ENCODE peak calls at places on chromosomes 16 and 17, in ten cellular contexts. D, U, I, Z, Y, K, O, P, W and T are unnamed samples.

GRCh38 chr17:35790826-35791225 is 4.6 kb downstream of the MMP28 start:
- DNase-seq in D (no peak), U (no peak), I (no peak), Z (no peak), Y (no peak), K (peak), O (peak), P (no peak), W (no peak), T (no peak)

GRCh38 chr17:72538921-72539352 is 418.1 kb downstream of the SOX9 start:
- DNase-seq in D (no peak), U (no peak), I (no peak), Z (no peak), Y (no peak), K (no peak), O (no peak), P (no peak), W (no peak), T (peak)

GRCh38 chr16:324451-325334 is 27.8 kb downstream of the AXIN1 start:
- DNase-seq in D (no peak), U (peak), I (no peak), Z (no peak), Y (no peak), K (no peak), O (peak), P (peak), W (no peak), T (no peak)

GRCh38 chr16:51175081-51175480 is 24.0 kb upstream of the SALL1 start:
- DNase-seq in D (peak), U (peak), I (no peak), Z (no peak), Y (no peak), K (no peak), O (no peak), P (no peak), W (no peak), T (no peak)

GRCh38 chr17:78318843-78319242 is 41.0 kb downstream of the SOCS3 start:
- DNase-seq in D (no peak), U (no peak), I (no peak), Z (no peak), Y (no peak), K (no peak), O (no peak), P (no peak), W (no peak), T (no peak)

GRCh38 chr17:14061666-14062560 is 7.4 kb upstream of the COX10 start:
- DNase-seq in D (peak), U (peak), I (no peak), Z (peak), Y (no peak), K (peak), O (no peak), P (peak), W (no peak), T (no peak)

GRCh38 chr16:188674-189073 is 8.4 kb downstream of the HBQ1 start:
- DNase-seq in D (no peak), U (peak), I (no peak), Z (no peak), Y (no peak), K (no peak), O (no peak), P (no peak), W (no peak), T (no peak)

GRCh38 chr17:67469208-67469980 is 92.3 kb downstream of the PITPNC1 start:
- DNase-seq in D (no peak), U (peak), I (no peak), Z (no peak), Y (no peak), K (no peak), O (no peak), P (peak), W (no peak), T (no peak)

GRCh38 chr16:79833559-79833958 is 233.0 kb upstream of the MAF start:
- DNase-seq in D (no peak), U (no peak), I (no peak), Z (no peak), Y (no peak), K (no peak), O (no peak), P (no peak), W (no peak), T (no peak)

GRCh38 chr17:79992657-79993389 is 42.8 kb downstream of the TBC1D16 start:
- DNase-seq in D (no peak), U (no peak), I (peak), Z (no peak), Y (no peak), K (no peak), O (no peak), P (no peak), W (peak), T (no peak)

GRCh38 chr17:28744104-28744801 is 442 bp downstream of the TRAF4 start:
- DNase-seq in D (peak), U (peak), I (no peak), Z (no peak), Y (no peak), K (peak), O (peak), P (peak), W (no peak), T (peak)

GRCh38 chr17:14355556-14355955 is 54.7 kb downstream of the HS3ST3B1 start:
- DNase-seq in D (peak), U (no peak), I (no peak), Z (no peak), Y (no peak), K (no peak), O (no peak), P (no peak), W (no peak), T (no peak)

GRCh38 chr17:10790491-10791401 is 13.2 kb downstream of the TMEM238L start:
- DNase-seq in D (no peak), U (peak), I (no peak), Z (peak), Y (no peak), K (no peak), O (no peak), P (no peak), W (no peak), T (peak)

GRCh38 chr17:78924481-78925151 is 571 bp downstream of the TIMP2 start:
- DNase-seq in D (no peak), U (peak), I (no peak), Z (no peak), Y (peak), K (peak), O (no peak), P (peak), W (no peak), T (no peak)

GRCh38 chr17:34171245-34171818 is 83.8 kb upstream of the CCL2 start:
- DNase-seq in D (peak), U (peak), I (no peak), Z (peak), Y (peak), K (peak), O (no peak), P (peak), W (peak), T (peak)

GRCh38 chr16:81491522-81492188 is 47.0 kb downstream of the CMIP start:
- DNase-seq in D (no peak), U (no peak), I (no peak), Z (no peak), Y (no peak), K (peak), O (no peak), P (no peak), W (peak), T (no peak)

GRCh38 chr17:80790021-80790765 is 201.4 kb upstream of the CHMP6 start:
- DNase-seq in D (peak), U (no peak), I (peak), Z (no peak), Y (no peak), K (peak), O (no peak), P (no peak), W (no peak), T (no peak)

GRCh38 chr16:89918453-89919347 is at the start of gene MC1R:
- DNase-seq in D (peak), U (peak), I (no peak), Z (no peak), Y (peak), K (peak), O (no peak), P (peak), W (peak), T (no peak)

GRCh38 chr17:76707985-76708807 is 2.6 kb downstream of the MXRA7 start:
- DNase-seq in D (peak), U (no peak), I (no peak), Z (no peak), Y (no peak), K (no peak), O (no peak), P (no peak), W (no peak), T (no peak)

GRCh38 chr17:66126231-66126630 is 65.7 kb downstream of the CEP112 start:
- DNase-seq in D (peak), U (no peak), I (no peak), Z (no peak), Y (no peak), K (peak), O (no peak), P (no peak), W (no peak), T (no peak)

GRCh38 chr17:58335779-58336455 is 7.3 kb upstream of the TSPOAP1 start:
- DNase-seq in D (no peak), U (no peak), I (no peak), Z (no peak), Y (no peak), K (peak), O (no peak), P (no peak), W (no peak), T (peak)

GRCh38 chr17:82396601-82397435 is 21.3 kb upstream of the HEXD start:
- DNase-seq in D (peak), U (no peak), I (no peak), Z (no peak), Y (no peak), K (peak), O (no peak), P (no peak), W (no peak), T (no peak)

GRCh38 chr17:2023692-2024571 is 1.2 kb downstream of the RTN4RL1 start:
- DNase-seq in D (peak), U (no peak), I (no peak), Z (no peak), Y (peak), K (peak), O (no peak), P (peak), W (peak), T (no peak)

GRCh38 chr17:63222655-63223054 is 223.5 kb downstream of the CYB561 start:
- DNase-seq in D (peak), U (peak), I (no peak), Z (no peak), Y (no peak), K (peak), O (no peak), P (no peak), W (no peak), T (no peak)

GRCh38 chr16:9772526-9772925 is 409.7 kb downstream of the GRIN2A start:
- DNase-seq in D (no peak), U (no peak), I (no peak), Z (no peak), Y (no peak), K (no peak), O (no peak), P (no peak), W (no peak), T (no peak)

GRCh38 chr16:82750078-82750477 is 123.3 kb downstream of the CDH13 start:
- DNase-seq in D (peak), U (no peak), I (no peak), Z (no peak), Y (no peak), K (peak), O (no peak), P (no peak), W (no peak), T (no peak)

GRCh38 chr17:48594412-48595106 is 980 bp upstream of the HOXB5 start:
- DNase-seq in D (peak), U (no peak), I (no peak), Z (no peak), Y (no peak), K (no peak), O (no peak), P (no peak), W (no peak), T (no peak)

GRCh38 chr17:72812823-72813222 is 279.7 kb downstream of the SLC39A11 start:
- DNase-seq in D (peak), U (peak), I (no peak), Z (no peak), Y (no peak), K (peak), O (no peak), P (no peak), W (no peak), T (no peak)

GRCh38 chr17:50877838-50878237 is 11.7 kb upstream of the TOB1 start:
- DNase-seq in D (no peak), U (no peak), I (no peak), Z (no peak), Y (no peak), K (no peak), O (no peak), P (no peak), W (no peak), T (no peak)

GRCh38 chr17:38797091-38797490 is 2.3 kb downstream of the PIP4K2B start:
- DNase-seq in D (peak), U (no peak), I (no peak), Z (no peak), Y (no peak), K (peak), O (no peak), P (no peak), W (no peak), T (no peak)